ENCODE peak calls at places on chromosome 5, in ten cellular contexts. I is AG09309, O is mammary epithelial cell, K is fibroblast of lung, W is tibial nerve, A is H1, Q is uterus, F is epithelial cell of proximal tubule, G is HL-60, T is lower leg skin. C is an unnamed sample.

GRCh38 chr5:125186911-125187375 is 440.5 kb upstream of the ZNF608 start:
- DNase-seq in Q (no peak), F (no peak), W (no peak), I (no peak), G (no peak), T (no peak), K (no peak), A (no peak), O (no peak), C (no peak)

GRCh38 chr5:79829260-79829659 is 139.6 kb downstream of the CMYA5 start:
- DNase-seq in F (no peak), A (peak; percentile 74), K (no peak), W (no peak), G (no peak), I (no peak), T (no peak), Q (no peak), O (no peak), C (no peak)

GRCh38 chr5:368162-369084 is 46.9 kb downstream of the AHRR start:
- DNase-seq in W (peak; percentile 3), Q (no peak), G (peak; percentile 94), O (no peak), K (peak; percentile 88), T (peak; percentile 13), F (no peak), A (peak; percentile 27), I (peak; percentile 48), C (peak; percentile 53)

GRCh38 chr5:72110401-72111013 is 3.2 kb downstream of the MAP1B start:
- DNase-seq in W (no peak), O (no peak), Q (no peak), G (no peak), K (peak; percentile 56), T (no peak), I (no peak), F (no peak), A (no peak), C (no peak)

GRCh38 chr5:34717426-34718327 is 61.5 kb downstream of the RAI14 start:
- DNase-seq in I (peak; percentile 95), G (no peak), K (peak; percentile 100), W (no peak), A (peak; percentile 63), O (peak; percentile 54), T (no peak), F (peak; percentile 100), Q (no peak), C (no peak)

GRCh38 chr5:141560141-141560540 is 58.7 kb downstream of the DIAPH1 start:
- DNase-seq in A (no peak), Q (no peak), G (no peak), I (no peak), T (no peak), K (peak; percentile 60), O (peak; percentile 73), F (no peak), W (no peak), C (no peak)

GRCh38 chr5:34854459-34855174 is 15.7 kb downstream of the TTC23L start:
- DNase-seq in G (no peak), T (no peak), O (no peak), A (no peak), I (no peak), F (no peak), Q (no peak), W (no peak), K (peak; percentile 86), C (no peak)

GRCh38 chr5:135834639-135835529 is at the start of gene SLC25A48:
- DNase-seq in F (peak; percentile 7), W (no peak), G (no peak), T (no peak), I (no peak), O (peak; percentile 57), A (peak; percentile 88), Q (no peak), K (peak; percentile 39), C (peak; percentile 83)

GRCh38 chr5:126597156-126597555 is 2.1 kb upstream of the ALDH7A1 start:
- DNase-seq in I (no peak), G (no peak), F (no peak), O (peak; percentile 95), Q (no peak), T (peak; percentile 37), W (no peak), A (no peak), K (peak; percentile 84), C (no peak)

GRCh38 chr5:138739938-138740337 is 13.3 kb upstream of the CTNNA1 start:
- DNase-seq in O (no peak), W (no peak), T (no peak), Q (no peak), G (no peak), I (no peak), K (no peak), F (no peak), A (no peak), C (no peak)

GRCh38 chr5:143350790-143351603 is 52.5 kb downstream of the NR3C1 start:
- DNase-seq in K (peak; percentile 92), I (peak; percentile 59), O (peak; percentile 79), T (no peak), G (peak; percentile 18), A (no peak), F (no peak), Q (no peak), W (no peak), C (no peak)

GRCh38 chr5:125455041-125455440 is 708.6 kb upstream of the ZNF608 start:
- DNase-seq in O (no peak), F (no peak), A (no peak), I (no peak), W (no peak), Q (no peak), T (no peak), G (no peak), K (peak; percentile 55), C (no peak)

GRCh38 chr5:73448072-73448432 is 525 bp downstream of the FOXD1 start:
- DNase-seq in T (no peak), K (no peak), F (no peak), O (peak; percentile 39), I (no peak), Q (peak; percentile 14), W (no peak), A (peak; percentile 68), G (no peak), C (peak; percentile 36)

GRCh38 chr5:98772415-98773213 is 849 bp upstream of the RGMB start:
- DNase-seq in O (peak; percentile 90), F (no peak), G (no peak), T (peak; percentile 69), W (no peak), A (no peak), Q (peak; percentile 67), K (peak; percentile 89), I (no peak), C (peak; percentile 84)

GRCh38 chr5:98773214-98773463 is 324 bp upstream of the RGMB start:
- DNase-seq in K (no peak), I (no peak), W (no peak), O (no peak), G (no peak), T (no peak), Q (no peak), A (no peak), F (no peak), C (no peak)

GRCh38 chr5:98770911-98771322 is 2.5 kb upstream of the RGMB start:
- DNase-seq in K (peak; percentile 54), O (peak; percentile 37), W (no peak), Q (no peak), I (no peak), T (no peak), G (no peak), A (no peak), F (no peak), C (no peak)

GRCh38 chr5:98770158-98770910 is 3.1 kb upstream of the RGMB start:
- DNase-seq in I (no peak), O (peak; percentile 28), G (peak; percentile 23), T (peak; percentile 49), K (peak; percentile 63), W (peak; percentile 68), F (no peak), A (no peak), Q (peak; percentile 49), C (peak; percentile 61)

GRCh38 chr5:98771389-98772109 is 1.9 kb upstream of the RGMB start:
- DNase-seq in A (no peak), W (peak; percentile 94), Q (peak; percentile 36), F (peak; percentile 79), I (peak; percentile 86), O (peak; percentile 73), T (peak; percentile 75), K (peak; percentile 84), G (no peak), C (peak; percentile 93)
- H3K4me3 ChIP-seq in A (peak overlapping the region; percentile 81), W (peak overlapping the region; percentile 89), Q (peak overlapping the region; percentile 56), F (peak overlapping the region; percentile 86), I (peak overlapping the region; percentile 97), O (peak overlapping the region; percentile 62), T (peak overlapping the region; percentile 20), K (peak overlapping the region; percentile 58), G (peak overlapping the region; percentile 35), C (no peak overlapping the region)

GRCh38 chr5:14263700-14264099 is 120.6 kb downstream of the TRIO start:
- DNase-seq in K (no peak), T (no peak), A (no peak), O (peak; percentile 61), G (no peak), W (no peak), Q (no peak), F (no peak), I (no peak), C (no peak)
- H3K4me3 ChIP-seq in K (no peak overlapping the region), T (no peak overlapping the region), A (no peak overlapping the region), O (peak overlapping the region; percentile 14), G (no peak overlapping the region), W (no peak overlapping the region), Q (no peak overlapping the region), F (no peak overlapping the region), I (no peak overlapping the region), C (no peak overlapping the region)

DNA sequence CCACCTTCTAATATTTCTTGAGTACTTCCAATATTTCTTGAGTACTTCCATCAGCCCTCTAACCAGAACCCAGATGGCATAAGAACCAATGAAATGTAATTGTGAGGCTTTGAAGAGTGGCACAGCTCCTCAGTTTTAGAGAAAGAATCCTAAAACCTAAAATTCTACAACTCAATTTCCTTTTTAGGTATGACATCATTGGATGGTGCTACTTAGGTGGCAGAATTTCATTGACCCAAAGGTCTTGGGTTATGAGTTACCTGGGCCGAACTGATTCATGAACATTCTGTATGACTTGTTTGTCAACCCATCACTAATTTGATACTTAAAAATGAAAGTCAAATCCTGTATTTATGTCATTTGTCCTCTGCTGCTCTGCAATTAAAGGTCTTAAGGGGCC is 13.1 kb downstream of the HMGCS1 start:
- DNase-seq in I (no peak), Q (no peak), K (no peak), O (no peak), A (no peak), F (no peak), T (no peak), G (no peak), W (no peak), C (no peak)
- H3K4me3 ChIP-seq in I (no peak overlapping the region), Q (no peak overlapping the region), K (no peak overlapping the region), O (no peak overlapping the region), A (no peak overlapping the region), F (no peak overlapping the region), T (no peak overlapping the region), G (no peak overlapping the region), W (no peak overlapping the region), C (no peak overlapping the region)

GRCh38 chr5:74492230-74492629 is 148.3 kb downstream of the ENC1 start:
- DNase-seq in W (no peak), I (no peak), G (no peak), A (no peak), K (no peak), T (no peak), O (no peak), F (no peak), Q (no peak), C (no peak)

GRCh38 chr5:74493426-74493825 is 147.1 kb downstream of the ENC1 start:
- DNase-seq in Q (no peak), O (no peak), K (peak; percentile 63), T (no peak), A (no peak), F (peak; percentile 63), I (no peak), G (no peak), W (no peak), C (no peak)

GRCh38 chr5:74490814-74491213 is 149.7 kb downstream of the ENC1 start:
- DNase-seq in W (no peak), G (no peak), O (no peak), F (no peak), A (no peak), T (no peak), Q (no peak), K (no peak), I (no peak), C (no peak)
- H3K4me3 ChIP-seq in W (no peak overlapping the region), G (no peak overlapping the region), O (no peak overlapping the region), F (no peak overlapping the region), A (no peak overlapping the region), T (no peak overlapping the region), Q (no peak overlapping the region), K (no peak overlapping the region), I (no peak overlapping the region), C (no peak overlapping the region)